ENCODE peak calls at places on chromosomes 4 and X, in six cellular contexts. D is T-helper 2 cell, C is AG08395, H is choroid plexus epithelial cell, O is endothelial cell, Z is upper lobe of right lung. W is an unnamed sample.

GRCh38 chrX:9612146-9612505 is 147.3 kb downstream of the TBL1X start:
- DNase-seq in D (no peak), C (no peak), H (no peak), O (no peak), Z (no peak), W (no peak)

GRCh38 chrX:131081772-131082755 is 23.9 kb downstream of the ARHGAP36 start:
- DNase-seq in D (no peak), C (no peak), H (no peak), O (no peak), Z (no peak), W (no peak)

GRCh38 chr4:149676076-149676475 is 139.6 kb downstream of the IQCM start:
- DNase-seq in D (no peak), C (no peak), H (no peak), O (no peak), Z (no peak), W (no peak)

GRCh38 chr4:43296946-43297528 is 404.5 kb downstream of the GRXCR1 start:
- DNase-seq in D (no peak), C (no peak), H (no peak), O (no peak), Z (no peak), W (no peak)

GRCh38 chr4:74364649-74365491 is at the start of gene EREG:
- DNase-seq in D (no peak), C (peak), H (peak), O (peak), Z (peak), W (peak)

GRCh38 chr4:112521123-112522116 is 5.4 kb upstream of the NEUROG2 start:
- DNase-seq in D (no peak), C (no peak), H (no peak), O (no peak), Z (no peak), W (no peak)

GRCh38 chr4:125315571-125316390 is 1.0 kb downstream of the FAT4 start:
- DNase-seq in D (no peak), C (peak), H (peak), O (peak), Z (peak), W (peak)

GRCh38 chrX:126165721-126166401 is at the start of gene DCAF12L2:
- DNase-seq in D (no peak), C (no peak), H (no peak), O (peak), Z (no peak), W (peak)

GRCh38 chr4:118076958-118077766 is 42.9 kb downstream of the NDST3 start:
- DNase-seq in D (no peak), C (peak), H (peak), O (peak), Z (no peak), W (no peak)

GRCh38 chr4:83170952-83171399 is 56.4 kb upstream of the PLAC8 start:
- DNase-seq in D (no peak), C (no peak), H (no peak), O (no peak), Z (no peak), W (no peak)